ENCODE peak calls at places on chromosomes 7 and 10, in four cellular contexts. R, Q, U and P are unnamed samples. For H3K4me1 and H3K36me3, the result is how much of the 10 kb centered on the place peaks cover.

GRCh38 chr7:150410680-150411346 is 31.7 kb downstream of the ZNF775 start:
- DNase-seq in Q (peak), U (no peak), R (no peak), P (no peak)

GRCh38 chr10:44380829-44381600 is 3.9 kb downstream of the CXCL12 start:
- DNase-seq in R (no peak), U (no peak), Q (no peak), P (no peak)

GRCh38 chr10:131724891-131725735 is 175.7 kb upstream of the PPP2R2D start:
- DNase-seq in Q (no peak), R (no peak), U (no peak), P (no peak)

GRCh38 chr10:90945496-90946070 is 24.7 kb upstream of the ANKRD1 start:
- DNase-seq in Q (peak), U (no peak), R (no peak), P (no peak)

GRCh38 chr10:79981356-79981672 is 32.4 kb upstream of the SFTPD start:
- DNase-seq in U (no peak), R (no peak), Q (no peak), P (no peak)

GRCh38 chr10:124916098-124916584 is 25.8 kb upstream of the ZRANB1 start:
- DNase-seq in U (no peak), R (no peak), Q (peak), P (no peak)

GRCh38 chr10:5948999-5949759 is 28.2 kb downstream of the IL15RA start:
- DNase-seq in Q (peak), U (no peak), R (no peak), P (no peak)

GRCh38 chr7:71377469-71377868 is 245.5 kb downstream of the GALNT17 start:
- DNase-seq in U (no peak), R (no peak), Q (no peak), P (no peak)

GRCh38 chr10:104641150-104642000 is at the start of gene SORCS3:
- DNase-seq in Q (peak), U (no peak), R (no peak), P (no peak)

GRCh38 chr7:152615052-152615741 is 60.7 kb downstream of the XRCC2 start:
- DNase-seq in U (no peak), Q (no peak), R (no peak), P (no peak)

GRCh38 chr10:47246409-47247189 is 53.4 kb upstream of the GDF10 start:
- DNase-seq in Q (no peak), R (no peak), U (no peak), P (no peak)

GRCh38 chr7:48742046-48742445 is 182.3 kb upstream of the CDC14C start:
- DNase-seq in U (no peak), Q (no peak), R (no peak), P (no peak)

GRCh38 chr7:78649976-78650375 is 803.5 kb downstream of the MAGI2 start:
- DNase-seq in U (no peak), Q (no peak), R (no peak), P (no peak)

GRCh38 chr10:99682752-99683151 is 23.4 kb downstream of the ENTPD7 start:
- DNase-seq in Q (peak), R (no peak), U (no peak), P (no peak)

GRCh38 chr7:99123571-99124033 is 20.3 kb downstream of the SMURF1 start:
- DNase-seq in Q (no peak), R (no peak), U (no peak), P (no peak)

GRCh38 chr7:101663747-101664146 is 34.7 kb upstream of the MYL10 start:
- DNase-seq in U (no peak), Q (no peak), R (no peak), P (no peak)

GRCh38 chr10:79418886-79419595 is 26.4 kb downstream of the ZCCHC24 start:
- DNase-seq in R (no peak), Q (no peak), U (no peak), P (no peak)

GRCh38 chr7:200704-201103 is 8.3 kb downstream of the FAM20C start:
- DNase-seq in U (no peak), R (no peak), Q (no peak), P (no peak)
- H3K4me1 ChIP-seq in U (under half), R (under half), Q (under half), P (under half)

GRCh38 chr7:50552921-50553320 is 12.3 kb downstream of the DDC start:
- DNase-seq in Q (peak), U (no peak), R (no peak), P (no peak)

GRCh38 chr7:50554431-50554830 is 10.8 kb downstream of the DDC start:
- DNase-seq in U (no peak), Q (no peak), R (no peak), P (no peak)

GRCh38 chr7:50553973-50554372 is 11.2 kb downstream of the DDC start:
- DNase-seq in U (no peak), Q (no peak), R (no peak), P (no peak)

GRCh38 chr7:50554923-50555322 is 10.3 kb downstream of the DDC start:
- DNase-seq in Q (no peak), U (no peak), R (no peak), P (no peak)

GRCh38 chr7:50552139-50552538 is 13.1 kb downstream of the DDC start:
- DNase-seq in Q (no peak), U (no peak), R (no peak), P (no peak)
- H3K36me3 ChIP-seq in Q (under half), U (under half), R (under half), P (under half)

DNA sequence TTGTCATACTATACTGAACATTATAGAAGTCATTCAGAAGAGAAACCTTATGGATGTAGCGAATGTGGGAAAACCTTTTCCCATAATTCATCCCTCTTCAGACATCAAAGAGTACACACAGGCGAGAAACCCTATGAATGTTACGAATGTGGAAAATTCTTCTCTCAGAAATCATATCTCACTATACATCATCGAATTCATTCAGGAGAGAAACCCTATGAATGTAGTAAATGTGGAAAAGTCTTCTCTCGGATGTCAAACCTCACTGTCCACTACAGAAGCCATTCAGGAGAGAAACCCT is 19.4 kb downstream of the RBAK start:
- DNase-seq in U (no peak), Q (no peak), R (no peak), P (no peak)
- H3K4me3 ChIP-seq in U (no peak), Q (no peak), R (no peak), P (no peak)

GRCh38 chr7:835021-835420 is 2.7 kb downstream of the SUN1 start:
- DNase-seq in R (no peak), Q (no peak), U (no peak), P (peak)
- H3K4me1 ChIP-seq in R (under half), Q (under half), U (under half), P (under half)

GRCh38 chr10:103336370-103336769 is 14.6 kb downstream of the PCGF6 start:
- DNase-seq in R (peak), Q (no peak), U (no peak), P (no peak)

GRCh38 chr10:103333934-103334520 is 16.9 kb downstream of the PCGF6 start:
- DNase-seq in U (no peak), Q (peak), R (peak), P (no peak)

DNA sequence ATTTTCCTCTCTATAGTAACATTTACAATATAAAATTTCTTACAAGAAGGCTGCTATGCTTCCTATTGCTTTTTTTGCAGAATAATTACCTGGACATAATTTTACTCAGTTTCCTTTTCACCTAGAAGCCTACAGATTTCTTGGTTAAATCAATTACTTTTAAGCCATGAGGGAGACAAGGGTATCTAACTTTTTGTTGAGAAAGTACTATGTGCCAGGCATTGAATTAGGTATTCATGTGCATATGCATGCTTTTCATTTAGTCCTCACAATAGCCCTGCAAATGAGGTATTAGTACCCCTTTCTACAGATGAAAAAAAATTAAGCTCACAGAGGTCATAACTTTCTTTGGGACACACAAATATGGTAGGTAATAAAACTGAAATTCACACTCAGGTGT is 16.4 kb downstream of the PCGF6 start:
- DNase-seq in R (no peak), Q (no peak), U (no peak), P (no peak)
- H3K36me3 ChIP-seq in R (under half), Q (under half), U (under half), P (under half)

DNA sequence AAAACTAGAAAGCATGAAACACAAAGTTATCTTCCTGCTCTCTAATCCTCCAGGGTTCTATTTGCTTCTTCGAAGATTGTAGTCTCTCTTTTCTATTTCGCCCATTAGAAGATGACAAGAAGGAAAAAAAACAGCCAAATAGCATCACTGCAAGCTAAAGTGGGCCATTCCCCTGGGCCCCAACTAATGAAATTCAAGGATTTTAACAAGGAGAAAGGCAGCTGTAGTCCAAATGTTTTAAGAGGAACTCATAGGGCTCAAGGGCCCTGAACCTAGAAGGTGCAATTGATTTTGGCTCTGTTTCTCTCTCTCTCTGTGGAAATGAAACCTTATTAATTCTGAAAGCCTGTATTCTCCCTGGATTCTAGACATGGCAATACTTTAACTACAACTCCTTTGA is 53.6 kb downstream of the CUBN start:
- DNase-seq in Q (peak), U (no peak), R (no peak), P (no peak)
- H3K4me3 ChIP-seq in Q (no peak), U (no peak), R (no peak), P (no peak)

GRCh38 chr10:69477968-69478597 is 26.8 kb downstream of the TSPAN15 start:
- DNase-seq in Q (no peak), U (no peak), R (no peak), P (no peak)
- H3K4me1 ChIP-seq in Q (under half), U (under half), R (under half), P (under half)